ENCODE peak calls at places on chromosome 6, in six cellular contexts. B is AG04449, I is fibroblast of the aortic adventitia, E is dorsolateral prefrontal cortex, M is OCI-LY7, R is GM06990. K is an unnamed sample.

GRCh38 chr6:54431466-54431865 is 123.2 kb downstream of the TINAG start:
- DNase-seq in B (no peak), I (peak), E (no peak), M (no peak), R (no peak), K (no peak)

GRCh38 chr6:16318538-16318937 is 80.2 kb downstream of the GMPR start:
- DNase-seq in B (no peak), I (peak), E (no peak), M (no peak), R (no peak), K (no peak)

GRCh38 chr6:1839315-1839714 is 229.6 kb downstream of the FOXC1 start:
- DNase-seq in B (no peak), I (no peak), E (no peak), M (no peak), R (no peak), K (no peak)

GRCh38 chr6:94052754-94053153 is 633.4 kb upstream of the EPHA7 start:
- DNase-seq in B (no peak), I (peak), E (no peak), M (no peak), R (no peak), K (no peak)

GRCh38 chr6:47633141-47633540 is 65.2 kb upstream of the ADGRF4 start:
- DNase-seq in B (no peak), I (peak), E (no peak), M (no peak), R (no peak), K (no peak)

GRCh38 chr6:151317206-151317994 is 74.0 kb downstream of the ZBTB2 start:
- DNase-seq in B (peak), I (peak), E (no peak), M (no peak), R (no peak), K (peak)

GRCh38 chr6:1724616-1725015 is 114.9 kb downstream of the FOXC1 start:
- DNase-seq in B (no peak), I (no peak), E (no peak), M (no peak), R (no peak), K (no peak)

GRCh38 chr6:34723203-34723602 is 26.6 kb upstream of the ILRUN start:
- DNase-seq in B (no peak), I (peak), E (no peak), M (no peak), R (no peak), K (no peak)

GRCh38 chr6:128847481-128848168 is 35.3 kb upstream of the LAMA2 start:
- DNase-seq in B (no peak), I (no peak), E (no peak), M (no peak), R (no peak), K (no peak)

GRCh38 chr6:119227377-119227776 is 122.2 kb downstream of the MAN1A1 start:
- DNase-seq in B (no peak), I (no peak), E (no peak), M (no peak), R (no peak), K (no peak)

GRCh38 chr6:36244641-36245280 is 25.1 kb upstream of the PNPLA1 start:
- DNase-seq in B (no peak), I (no peak), E (no peak), M (no peak), R (no peak), K (no peak)

GRCh38 chr6:114087496-114087895 is 116.5 kb upstream of the HDAC2 start:
- DNase-seq in B (no peak), I (no peak), E (no peak), M (no peak), R (no peak), K (no peak)

GRCh38 chr6:100880149-100880900 is 804 bp downstream of the ASCC3 start:
- DNase-seq in B (no peak), I (peak), E (no peak), M (no peak), R (no peak), K (no peak)

GRCh38 chr6:34575326-34575725 is 19.2 kb upstream of the SPDEF start:
- DNase-seq in B (no peak), I (no peak), E (no peak), M (peak), R (no peak), K (no peak)

GRCh38 chr6:5099537-5099936 is 14.4 kb downstream of the PPP1R3G start:
- DNase-seq in B (no peak), I (no peak), E (no peak), M (no peak), R (no peak), K (no peak)

GRCh38 chr6:43481591-43482242 is 4.3 kb downstream of the TJAP1 start:
- DNase-seq in B (no peak), I (no peak), E (no peak), M (no peak), R (no peak), K (no peak)

GRCh38 chr6:158391276-158391675 is 79.0 kb downstream of the TULP4 start:
- DNase-seq in B (no peak), I (no peak), E (no peak), M (no peak), R (no peak), K (no peak)

GRCh38 chr6:53214172-53214571 is 65.5 kb upstream of the GCM1 start:
- DNase-seq in B (no peak), I (no peak), E (no peak), M (no peak), R (no peak), K (no peak)

GRCh38 chr6:111798281-111798725 is 74.9 kb downstream of the FYN start:
- DNase-seq in B (no peak), I (no peak), E (no peak), M (no peak), R (no peak), K (no peak)

GRCh38 chr6:169164451-169164850 is 89.2 kb downstream of the THBS2 start:
- DNase-seq in B (no peak), I (no peak), E (no peak), M (no peak), R (no peak), K (no peak)

GRCh38 chr6:142722010-142722409 is 223.0 kb downstream of the HIVEP2 start:
- DNase-seq in B (no peak), I (no peak), E (no peak), M (no peak), R (no peak), K (no peak)

GRCh38 chr6:22247916-22248482 is 48.8 kb downstream of the PRL start:
- DNase-seq in B (no peak), I (peak), E (no peak), M (no peak), R (no peak), K (no peak)

GRCh38 chr6:112269979-112270378 is 15.6 kb upstream of the LAMA4 start:
- DNase-seq in B (no peak), I (no peak), E (no peak), M (no peak), R (no peak), K (no peak)

GRCh38 chr6:135750081-135750480 is 101.4 kb upstream of the PDE7B start:
- DNase-seq in B (no peak), I (peak), E (no peak), M (no peak), R (no peak), K (no peak)

GRCh38 chr6:32369678-32370077 is 2.0 kb downstream of the TSBP1 start:
- DNase-seq in B (peak), I (peak), E (no peak), M (no peak), R (no peak), K (peak)

GRCh38 chr6:36104836-36105235 is 25.5 kb upstream of the MAPK13 start:
- DNase-seq in B (peak), I (no peak), E (no peak), M (no peak), R (no peak), K (no peak)

GRCh38 chr6:106064103-106064502 is 22.0 kb upstream of the PRDM1 start:
- DNase-seq in B (no peak), I (peak), E (no peak), M (no peak), R (no peak), K (no peak)

GRCh38 chr6:129432738-129433137 is 277.2 kb downstream of the ARHGAP18 start:
- DNase-seq in B (no peak), I (no peak), E (no peak), M (no peak), R (no peak), K (no peak)

GRCh38 chr6:45835725-45836437 is 179.8 kb downstream of the CLIC5 start:
- DNase-seq in B (no peak), I (no peak), E (no peak), M (no peak), R (no peak), K (peak)
- TF ChIP-seq CTCF in B (no peak), I (no peak), E (no peak), M (no peak), R (no peak), K (peak)

GRCh38 chr6:3194535-3195376 is 32.7 kb downstream of the TUBB2B start:
- DNase-seq in B (no peak), I (peak), E (peak), M (no peak), R (no peak), K (no peak)
- H3K4me3 ChIP-seq in B (no peak), I (no peak), E (peak), M (no peak), R (no peak), K (no peak)

GRCh38 chr6:166330612-166331011 is 11.7 kb downstream of the SFT2D1 start:
- DNase-seq in B (no peak), I (peak), E (peak), M (no peak), R (no peak), K (peak)
- TF ChIP-seq CTCF in B (no peak), I (peak), E (peak), M (no peak), R (peak), K (peak)

DNA sequence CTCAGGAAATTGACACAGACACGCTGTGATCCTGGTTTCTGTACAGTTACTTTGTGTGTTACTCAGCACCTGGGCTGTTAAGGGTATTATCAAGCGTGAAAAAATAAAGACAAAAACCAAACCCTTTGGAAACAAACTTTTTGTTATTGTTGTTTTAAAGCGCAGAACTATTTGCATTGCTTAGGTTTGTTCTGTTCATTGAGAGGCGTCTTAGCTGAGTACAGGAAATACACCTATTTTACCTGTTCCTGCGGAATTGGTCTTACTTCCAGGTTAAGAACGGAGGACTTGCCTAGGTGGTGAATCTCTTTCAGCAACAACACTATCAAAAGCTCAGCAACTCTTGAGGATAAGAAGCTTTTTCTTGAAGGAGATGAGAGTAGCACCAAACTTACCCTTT is 1.0 kb downstream of the FUT9 start:
- DNase-seq in B (no peak), I (no peak), E (no peak), M (no peak), R (no peak), K (no peak)
- H3K4me3 ChIP-seq in B (no peak), I (no peak), E (peak), M (no peak), R (no peak), K (no peak)

DNA sequence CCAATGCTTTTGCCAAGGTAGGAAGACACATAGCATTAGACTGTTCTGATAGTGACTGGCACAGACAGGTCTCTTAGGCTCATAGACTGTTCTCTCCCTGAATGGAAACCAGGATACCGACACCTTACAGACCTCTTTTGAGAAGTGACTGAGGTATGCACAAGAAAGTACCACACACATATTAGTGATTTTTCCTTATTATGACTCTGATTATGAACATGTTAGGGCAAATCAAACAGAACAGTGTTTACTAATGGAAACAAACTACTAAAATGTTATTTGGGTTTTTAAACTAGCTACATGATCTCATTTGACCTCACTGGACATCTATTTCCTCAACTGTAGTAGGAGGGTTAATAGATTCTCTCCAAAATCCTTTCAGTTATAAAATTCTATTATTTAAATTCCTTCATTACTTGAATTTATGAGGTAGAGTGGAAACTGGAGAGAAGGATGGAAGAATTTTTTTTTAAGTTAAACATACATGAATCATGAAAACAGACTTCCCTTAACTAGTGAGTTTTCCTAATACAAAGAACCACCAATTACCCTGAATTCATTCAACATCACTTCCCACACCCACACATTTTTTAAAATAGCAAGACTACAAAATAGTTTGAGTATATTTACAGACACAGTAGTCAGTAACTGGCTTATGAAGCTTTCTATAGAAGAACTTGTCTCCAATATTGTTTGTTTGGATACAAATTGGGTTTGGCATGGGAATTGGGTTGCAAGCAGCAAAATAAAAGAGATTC is 120.5 kb downstream of the OGFRL1 start:
- DNase-seq in B (no peak), I (no peak), E (no peak), M (no peak), R (no peak), K (no peak)
- TF ChIP-seq CTCF in B (no peak), I (no peak), E (no peak), M (no peak), R (no peak), K (no peak)

DNA sequence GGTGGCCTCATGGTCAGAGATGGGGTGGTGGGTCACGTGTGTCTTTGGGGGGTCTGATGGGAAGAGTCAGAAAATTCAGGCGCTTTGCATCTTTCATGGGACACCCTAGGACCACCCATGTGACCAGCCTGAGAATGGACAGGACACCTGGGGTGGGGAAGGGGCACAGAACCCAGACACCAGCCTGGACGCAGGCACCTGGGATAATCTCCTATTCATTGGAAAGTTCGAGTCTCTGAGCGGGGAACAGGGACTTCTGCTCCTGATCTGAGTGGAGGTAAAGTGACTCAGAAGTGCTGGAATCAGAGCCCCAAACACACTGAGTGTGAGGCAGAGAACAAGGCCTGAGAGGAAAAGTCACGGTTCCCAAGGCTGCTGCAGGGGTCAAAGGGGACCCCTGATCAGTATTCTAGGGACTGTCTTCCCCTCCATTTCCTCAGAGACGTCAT is 1.4 kb downstream of the HLA-B start:
- DNase-seq in B (no peak), I (no peak), E (no peak), M (no peak), R (peak), K (no peak)
- H3K4me3 ChIP-seq in B (peak), I (peak), E (peak), M (peak), R (peak), K (peak)

DNA sequence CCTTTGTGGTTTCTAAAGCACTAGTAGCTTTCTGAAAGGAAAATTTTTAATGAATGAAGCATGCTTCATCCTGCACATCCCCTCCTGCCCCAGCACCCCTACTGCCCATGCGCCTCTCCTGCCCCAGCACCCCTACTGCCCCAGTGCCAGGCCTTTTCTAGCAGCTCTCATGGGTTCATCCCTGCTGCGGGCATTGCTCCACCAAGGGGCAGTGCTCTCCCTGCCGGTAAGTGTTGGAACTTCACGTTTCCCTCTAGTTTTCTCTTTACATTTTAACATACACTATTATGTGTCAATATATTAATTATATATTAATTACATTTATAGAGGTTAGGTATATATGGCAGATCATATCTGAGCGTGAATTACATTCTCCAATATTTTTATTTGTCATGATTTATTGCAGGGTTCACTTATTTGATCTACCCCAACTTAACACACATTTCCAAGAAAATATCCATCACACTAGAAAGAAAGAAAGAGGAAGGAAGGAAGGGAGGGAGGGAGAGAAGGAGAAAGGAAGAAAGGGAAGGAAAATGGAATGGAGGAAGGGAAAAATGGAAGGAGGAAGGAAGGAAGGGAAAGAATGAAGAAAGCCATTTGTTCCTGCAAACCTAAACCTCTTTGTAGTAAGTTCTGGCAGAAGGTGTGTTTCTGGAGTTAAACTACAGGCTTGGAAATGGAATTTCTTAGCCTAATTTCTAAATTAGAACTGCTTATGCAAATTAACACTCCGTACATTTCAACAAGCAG is 46.8 kb downstream of the CEP43 start:
- DNase-seq in B (no peak), I (no peak), E (no peak), M (peak), R (no peak), K (no peak)
- TF ChIP-seq CTCF in B (no peak), I (peak), E (no peak), M (peak), R (peak), K (peak)

K was measured in epithelial cell of proximal tubule.